ENCODE peak calls at places on chromosomes 16 and 17, in ten cellular contexts. One of them, this sample, is unnamed.

GRCh38 chr17:76529643-76530488 is 7.6 kb downstream of the CYGB start:
- DNase-seq in caudate nucleus: peak; percentile 14
- DNase-seq in islet precursor cell: peak; percentile 95
- DNase-seq in lower leg skin: peak; percentile 96
- DNase-seq in MCF 10A: no peak
- DNase-seq in RWPE1: no peak
- DNase-seq in stimulated activated CD4-positive, alpha-beta T cell treated with anti-CD3 and anti-CD28 coated beads, Interleukin-15, amount 100 ng/mL, for 1 hour: no peak
- DNase-seq in GM12891: no peak
- DNase-seq in NCI-H524 treated with DMSO at 0.1 percent for 48 hours: no peak
- DNase-seq in neural crest cell: no peak
- DNase-seq in this sample: no peak

GRCh38 chr16:25721439-25721838 is 29.7 kb downstream of the HS3ST4 start:
- DNase-seq in caudate nucleus: no peak
- DNase-seq in islet precursor cell: no peak
- DNase-seq in RWPE1: no peak
- DNase-seq in neural crest cell: no peak
- DNase-seq in NCI-H524 treated with DMSO at 0.1 percent for 48 hours: no peak
- DNase-seq in GM12891: no peak
- DNase-seq in stimulated activated CD4-positive, alpha-beta T cell treated with anti-CD3 and anti-CD28 coated beads, Interleukin-15, amount 100 ng/mL, for 1 hour: no peak
- DNase-seq in MCF 10A: no peak
- DNase-seq in lower leg skin: no peak
- DNase-seq in this sample: no peak

GRCh38 chr17:5698959-5699358 is 114.7 kb upstream of the NLRP1 start:
- DNase-seq in RWPE1: no peak
- DNase-seq in stimulated activated CD4-positive, alpha-beta T cell treated with anti-CD3 and anti-CD28 coated beads, Interleukin-15, amount 100 ng/mL, for 1 hour: no peak
- DNase-seq in caudate nucleus: no peak
- DNase-seq in MCF 10A: no peak
- DNase-seq in islet precursor cell: peak; percentile 40
- DNase-seq in GM12891: no peak
- DNase-seq in NCI-H524 treated with DMSO at 0.1 percent for 48 hours: no peak
- DNase-seq in lower leg skin: no peak
- DNase-seq in neural crest cell: no peak
- DNase-seq in this sample: no peak

GRCh38 chr16:68072038-68072695 is 13.0 kb upstream of the NFATC3 start:
- DNase-seq in stimulated activated CD4-positive, alpha-beta T cell treated with anti-CD3 and anti-CD28 coated beads, Interleukin-15, amount 100 ng/mL, for 1 hour: no peak
- DNase-seq in RWPE1: peak; percentile 89
- DNase-seq in GM12891: no peak
- DNase-seq in lower leg skin: peak; percentile 91
- DNase-seq in caudate nucleus: no peak
- DNase-seq in MCF 10A: peak; percentile 86
- DNase-seq in islet precursor cell: no peak
- DNase-seq in neural crest cell: no peak
- DNase-seq in NCI-H524 treated with DMSO at 0.1 percent for 48 hours: no peak
- DNase-seq in this sample: peak; percentile 70

GRCh38 chr17:67054011-67054591 is 9.7 kb downstream of the CACNG1 start:
- DNase-seq in islet precursor cell: peak; percentile 52
- DNase-seq in MCF 10A: no peak
- DNase-seq in NCI-H524 treated with DMSO at 0.1 percent for 48 hours: no peak
- DNase-seq in lower leg skin: peak; percentile 72
- DNase-seq in stimulated activated CD4-positive, alpha-beta T cell treated with anti-CD3 and anti-CD28 coated beads, Interleukin-15, amount 100 ng/mL, for 1 hour: no peak
- DNase-seq in RWPE1: no peak
- DNase-seq in GM12891: no peak
- DNase-seq in caudate nucleus: no peak
- DNase-seq in neural crest cell: no peak
- DNase-seq in this sample: no peak

GRCh38 chr17:82754297-82755208 is 2.7 kb downstream of the TBCD start:
- DNase-seq in NCI-H524 treated with DMSO at 0.1 percent for 48 hours: no peak
- DNase-seq in neural crest cell: no peak
- DNase-seq in stimulated activated CD4-positive, alpha-beta T cell treated with anti-CD3 and anti-CD28 coated beads, Interleukin-15, amount 100 ng/mL, for 1 hour: no peak
- DNase-seq in lower leg skin: no peak
- DNase-seq in caudate nucleus: peak; percentile 75
- DNase-seq in islet precursor cell: peak; percentile 72
- DNase-seq in MCF 10A: peak; percentile 49
- DNase-seq in RWPE1: no peak
- DNase-seq in GM12891: no peak
- DNase-seq in this sample: no peak

GRCh38 chr17:27861979-27862378 is 31.2 kb downstream of the LYRM9 start:
- DNase-seq in neural crest cell: no peak
- DNase-seq in MCF 10A: peak; percentile 65
- DNase-seq in RWPE1: peak; percentile 79
- DNase-seq in GM12891: no peak
- DNase-seq in stimulated activated CD4-positive, alpha-beta T cell treated with anti-CD3 and anti-CD28 coated beads, Interleukin-15, amount 100 ng/mL, for 1 hour: no peak
- DNase-seq in caudate nucleus: no peak
- DNase-seq in lower leg skin: no peak
- DNase-seq in NCI-H524 treated with DMSO at 0.1 percent for 48 hours: no peak
- DNase-seq in islet precursor cell: no peak
- DNase-seq in this sample: no peak

GRCh38 chr16:48330133-48330846 is 54.9 kb downstream of the SIAH1 start:
- DNase-seq in stimulated activated CD4-positive, alpha-beta T cell treated with anti-CD3 and anti-CD28 coated beads, Interleukin-15, amount 100 ng/mL, for 1 hour: no peak
- DNase-seq in NCI-H524 treated with DMSO at 0.1 percent for 48 hours: no peak
- DNase-seq in GM12891: no peak
- DNase-seq in neural crest cell: no peak
- DNase-seq in caudate nucleus: no peak
- DNase-seq in lower leg skin: no peak
- DNase-seq in RWPE1: no peak
- DNase-seq in MCF 10A: no peak
- DNase-seq in islet precursor cell: no peak
- DNase-seq in this sample: no peak

This sample was measured in PC-3.